ENCODE peak calls at places on chromosomes 1 and 21, in five cellular contexts. K, A, N, X and T are unnamed samples.

GRCh38 chr1:161928056-161928455 is 95.6 kb downstream of the OLFML2B start:
- DNase-seq in K (no peak), A (no peak), N (no peak), X (no peak), T (no peak)

GRCh38 chr1:37958690-37959089 is 11.8 kb upstream of the INPP5B start:
- DNase-seq in K (no peak), A (no peak), N (no peak), X (no peak), T (no peak)

GRCh38 chr1:78291443-78291842 is 199.3 kb upstream of the PTGFR start:
- DNase-seq in K (no peak), A (no peak), N (no peak), X (no peak), T (no peak)

GRCh38 chr1:158101944-158102343 is 78.8 kb upstream of the CD1D start:
- DNase-seq in K (no peak), A (no peak), N (no peak), X (no peak), T (no peak)

GRCh38 chr1:119703666-119704450 is 7.9 kb upstream of the PHGDH start:
- DNase-seq in K (no peak), A (no peak), N (no peak), X (no peak), T (no peak)

GRCh38 chr1:83931658-83932253 is 67.2 kb downstream of the TTLL7 start:
- DNase-seq in K (no peak), A (peak), N (no peak), X (no peak), T (no peak)

GRCh38 chr1:22665752-22666151 is 12.7 kb downstream of the C1QB start:
- DNase-seq in K (no peak), A (no peak), N (no peak), X (no peak), T (no peak)

GRCh38 chr1:43530483-43531452 is at the start of gene PTPRF:
- DNase-seq in K (peak), A (peak), N (peak), X (peak), T (no peak)

GRCh38 chr21:37041706-37042271 is 31.1 kb downstream of the PIGP start:
- DNase-seq in K (no peak), A (no peak), N (no peak), X (no peak), T (no peak)

GRCh38 chr1:17108786-17109185 is 10.5 kb downstream of the PADI2 start:
- DNase-seq in K (peak), A (no peak), N (no peak), X (no peak), T (peak)

GRCh38 chr1:227789881-227790400 is 25.5 kb upstream of the PRSS38 start:
- DNase-seq in K (no peak), A (no peak), N (no peak), X (no peak), T (no peak)

GRCh38 chr1:54649130-54649898 is 7.7 kb downstream of the MROH7 start:
- DNase-seq in K (peak), A (no peak), N (peak), X (no peak), T (no peak)

GRCh38 chr21:45164124-45164511 is 89.7 kb downstream of the ADARB1 start:
- DNase-seq in K (no peak), A (no peak), N (no peak), X (no peak), T (peak)

GRCh38 chr1:173886746-173887611 is 18.8 kb downstream of the ZBTB37 start:
- DNase-seq in K (no peak), A (no peak), N (no peak), X (no peak), T (no peak)

GRCh38 chr1:39132505-39133339 is 71.8 kb upstream of the MACF1 start:
- DNase-seq in K (peak), A (no peak), N (peak), X (peak), T (peak)

GRCh38 chr1:8374812-8375211 is 56.9 kb downstream of the SLC45A1 start:
- DNase-seq in K (no peak), A (peak), N (peak), X (no peak), T (no peak)

GRCh38 chr21:24045775-24046215 is 1561.5 kb downstream of the MRPL39 start:
- DNase-seq in K (peak), A (no peak), N (no peak), X (peak), T (no peak)

GRCh38 chr1:50110656-50111055 is 1.9 kb downstream of the ELAVL4 start:
- DNase-seq in K (no peak), A (no peak), N (no peak), X (no peak), T (no peak)

GRCh38 chr1:154403300-154403943 is 1.7 kb upstream of the IL6R start:
- DNase-seq in K (no peak), A (no peak), N (no peak), X (no peak), T (no peak)

GRCh38 chr1:112505878-112506277 is 2.9 kb upstream of the WNT2B start:
- DNase-seq in K (no peak), A (peak), N (no peak), X (no peak), T (no peak)

DNA sequence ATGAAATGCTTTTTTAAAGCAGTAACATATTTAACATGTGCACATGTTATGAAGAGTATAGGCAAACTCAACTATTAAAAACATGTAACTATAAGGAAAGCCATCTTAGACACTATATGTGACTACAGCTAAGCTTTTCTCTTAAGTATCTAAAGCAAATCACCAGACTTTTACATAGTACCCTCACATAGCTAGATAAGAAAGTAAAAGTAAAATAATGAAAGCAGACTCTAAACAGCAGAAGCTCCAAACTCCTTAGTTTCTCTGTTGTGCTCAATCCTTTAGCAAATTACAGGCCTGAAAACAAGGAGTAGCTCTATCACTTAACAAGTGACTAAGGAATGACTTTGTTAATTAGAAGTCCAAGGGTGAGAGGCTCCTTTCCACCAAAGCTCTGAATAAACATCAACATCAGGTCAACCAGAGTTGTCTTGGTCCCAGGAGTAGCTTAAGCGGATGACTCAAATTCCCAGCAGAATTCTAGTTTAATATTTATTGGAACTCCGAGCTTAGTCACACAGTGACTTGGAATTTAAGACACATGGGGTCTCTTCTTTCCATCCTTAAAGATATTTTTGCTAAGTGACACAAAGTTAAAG is 6.0 kb downstream of the NRIP1 start:
- DNase-seq in K (no peak), A (no peak), N (no peak), X (no peak), T (no peak)
- H3K4me3 ChIP-seq in K (no peak), A (no peak), N (no peak), X (no peak), T (no peak)

GRCh38 chr21:39182016-39182415 is 1.2 kb downstream of the PSMG1 start:
- DNase-seq in K (no peak), A (peak), N (no peak), X (no peak), T (no peak)

GRCh38 chr21:39183272-39184049 is at the start of gene PSMG1:
- DNase-seq in K (peak), A (peak), N (peak), X (peak), T (peak)

GRCh38 chr21:39180429-39181019 is 2.7 kb downstream of the PSMG1 start:
- DNase-seq in K (no peak), A (peak), N (no peak), X (no peak), T (no peak)

GRCh38 chr21:39182484-39183271 is 573 bp downstream of the PSMG1 start:
- DNase-seq in K (no peak), A (no peak), N (no peak), X (no peak), T (no peak)

GRCh38 chr21:39181205-39181818 is 1.9 kb downstream of the PSMG1 start:
- DNase-seq in K (no peak), A (no peak), N (no peak), X (no peak), T (no peak)
- H3K4me3 ChIP-seq in K (no peak), A (peak), N (no peak), X (no peak), T (no peak)

DNA sequence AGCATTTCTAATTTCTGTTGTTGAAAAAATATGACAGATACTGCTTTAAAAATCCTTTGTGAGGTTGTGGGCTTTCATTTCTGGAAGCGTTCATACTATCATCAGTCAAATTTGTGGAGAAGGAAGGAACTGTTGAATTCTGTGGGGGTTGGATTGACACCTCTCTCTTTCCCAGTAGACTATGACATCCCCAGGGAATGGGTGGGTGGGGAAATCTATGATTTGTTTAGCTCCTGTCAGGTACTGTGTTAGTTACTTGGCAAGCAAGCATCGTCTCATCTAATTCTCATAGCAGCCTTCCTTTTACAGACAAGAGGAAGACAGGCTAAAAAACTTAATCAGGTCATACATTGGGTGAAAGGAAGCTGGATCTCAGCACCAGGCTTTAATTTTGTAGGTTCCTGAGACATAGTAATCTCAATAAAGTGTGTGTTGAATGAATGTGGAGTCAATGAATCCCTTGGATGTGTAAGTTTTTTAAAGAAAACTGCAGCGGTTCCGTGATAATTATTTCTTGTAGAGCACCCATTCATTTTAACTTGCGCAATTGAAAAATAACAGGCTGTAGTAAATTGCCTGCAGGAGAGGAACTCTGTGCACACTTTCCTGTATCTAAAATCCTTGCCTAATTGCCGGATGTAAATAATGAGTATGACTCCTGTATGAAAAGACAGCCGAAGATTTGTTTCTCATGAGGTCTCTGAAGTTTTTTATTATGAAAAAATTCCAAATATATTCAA is 60.6 kb downstream of the MYOM3 start:
- DNase-seq in K (no peak), A (no peak), N (no peak), X (no peak), T (no peak)
- H3K4me3 ChIP-seq in K (no peak), A (no peak), N (no peak), X (no peak), T (no peak)

DNA sequence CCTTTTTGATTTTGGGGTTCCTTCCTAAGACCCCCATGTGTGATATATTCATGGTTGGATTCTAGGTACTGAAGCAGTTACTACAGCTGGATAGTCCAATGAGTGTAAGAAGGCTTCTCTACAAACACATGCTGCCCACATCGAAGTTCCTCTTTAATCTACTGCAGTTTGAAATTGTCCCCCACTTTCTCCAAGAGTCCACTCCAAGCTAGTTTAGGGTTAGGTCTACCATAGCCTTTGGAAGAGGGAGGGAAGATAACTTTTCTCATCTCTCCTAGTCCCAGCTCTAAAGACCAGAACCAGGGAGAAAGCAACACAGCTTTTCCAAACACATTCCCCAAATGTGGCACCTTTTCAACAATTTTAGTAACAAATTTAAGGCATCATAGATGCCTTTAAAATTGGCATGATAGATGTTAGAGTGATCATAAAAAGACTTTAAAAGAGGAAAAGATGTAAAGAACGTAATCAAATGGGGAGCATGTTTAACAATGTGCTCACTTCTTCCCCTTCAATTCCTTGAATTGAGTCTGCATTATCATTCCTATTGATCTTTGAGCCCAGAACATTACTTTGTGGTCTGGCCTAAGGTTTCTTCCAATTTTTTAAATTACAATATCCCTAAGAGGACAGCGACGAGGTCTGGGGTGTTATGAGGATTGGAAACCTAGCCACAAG is 1.0 kb upstream of the EXO1 start:
- DNase-seq in K (no peak), A (no peak), N (no peak), X (no peak), T (no peak)
- H3K4me3 ChIP-seq in K (no peak), A (peak), N (no peak), X (peak), T (peak)

DNA sequence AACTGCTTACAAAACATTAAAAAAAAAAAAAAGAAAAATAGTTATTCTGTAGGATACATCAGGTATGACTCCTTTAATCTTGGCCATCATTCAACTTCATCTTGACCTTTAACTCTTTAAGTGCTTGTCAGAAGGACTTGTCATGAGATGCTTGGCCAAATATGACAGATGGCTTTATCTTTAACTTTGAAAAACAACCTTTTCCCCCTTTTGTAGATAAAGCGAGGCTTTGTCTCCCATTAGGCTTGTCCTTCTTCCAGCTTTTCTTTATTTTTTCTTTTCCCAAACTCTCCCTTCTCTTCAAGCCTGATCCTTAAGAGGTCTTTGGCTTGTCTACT is 2.3 kb downstream of the SRSF10 start:
- DNase-seq in K (no peak), A (no peak), N (no peak), X (no peak), T (no peak)
- H3K4me3 ChIP-seq in K (no peak), A (peak), N (no peak), X (peak), T (no peak)

GRCh38 chr1:30877205-30877912 is 31.2 kb downstream of the SDC3 start:
- DNase-seq in K (no peak), A (no peak), N (peak), X (peak), T (peak)
- H3K4me3 ChIP-seq in K (no peak), A (no peak), N (no peak), X (no peak), T (no peak)